ENCODE peak calls at places on chromosomes 5 and 9, in four cellular contexts. One of them, this sample, is unnamed.

GRCh38 chr5:124651663-124652513 is 94.6 kb downstream of the ZNF608 start:
- DNase-seq in HCT116: no peak
- DNase-seq in spleen: peak
- DNase-seq in sigmoid colon: peak
- DNase-seq in this sample: peak

GRCh38 chr5:167939686-167940085 is 351.8 kb upstream of the WWC1 start:
- DNase-seq in HCT116: no peak
- DNase-seq in spleen: no peak
- DNase-seq in sigmoid colon: no peak
- DNase-seq in this sample: no peak

GRCh38 chr9:120398286-120398685 is 181.7 kb downstream of the CDK5RAP2 start:
- DNase-seq in sigmoid colon: no peak
- DNase-seq in spleen: no peak
- DNase-seq in HCT116: no peak
- DNase-seq in this sample: no peak

GRCh38 chr5:152811985-152812384 is 406.9 kb upstream of the NMUR2 start:
- DNase-seq in spleen: no peak
- DNase-seq in HCT116: no peak
- DNase-seq in sigmoid colon: no peak
- DNase-seq in this sample: no peak

GRCh38 chr5:9324348-9325056 is 221.4 kb downstream of the SEMA5A start:
- DNase-seq in spleen: no peak
- DNase-seq in HCT116: no peak
- DNase-seq in sigmoid colon: no peak
- DNase-seq in this sample: no peak

GRCh38 chr5:139787568-139788293 is 7.9 kb upstream of the PSD2 start:
- DNase-seq in sigmoid colon: peak
- DNase-seq in HCT116: peak
- DNase-seq in spleen: peak
- DNase-seq in this sample: peak

GRCh38 chr9:136568288-136569081 is 22.6 kb upstream of the NOTCH1 start:
- DNase-seq in sigmoid colon: no peak
- DNase-seq in HCT116: no peak
- DNase-seq in spleen: no peak
- DNase-seq in this sample: no peak

GRCh38 chr5:116492016-116492623 is 82.5 kb downstream of the SEMA6A start:
- DNase-seq in HCT116: no peak
- DNase-seq in sigmoid colon: no peak
- DNase-seq in spleen: no peak
- DNase-seq in this sample: no peak

GRCh38 chr9:121498487-121499176 is 1.0 kb downstream of the GGTA1 start:
- DNase-seq in spleen: peak
- DNase-seq in HCT116: no peak
- DNase-seq in sigmoid colon: no peak
- DNase-seq in this sample: peak

GRCh38 chr5:124627815-124628214 is 118.6 kb downstream of the ZNF608 start:
- DNase-seq in sigmoid colon: no peak
- DNase-seq in spleen: no peak
- DNase-seq in HCT116: no peak
- DNase-seq in this sample: no peak

GRCh38 chr5:10724799-10725507 is 36.1 kb downstream of the DAP start:
- DNase-seq in sigmoid colon: peak
- DNase-seq in spleen: no peak
- DNase-seq in HCT116: peak
- DNase-seq in this sample: no peak

GRCh38 chr9:81653240-81653639 is 36.1 kb downstream of the TLE1 start:
- DNase-seq in sigmoid colon: no peak
- DNase-seq in HCT116: no peak
- DNase-seq in spleen: no peak
- DNase-seq in this sample: no peak
- H3K4me3 ChIP-seq in sigmoid colon: no peak
- H3K4me3 ChIP-seq in HCT116: no peak
- H3K4me3 ChIP-seq in spleen: no peak
- H3K4me3 ChIP-seq in this sample: no peak

DNA sequence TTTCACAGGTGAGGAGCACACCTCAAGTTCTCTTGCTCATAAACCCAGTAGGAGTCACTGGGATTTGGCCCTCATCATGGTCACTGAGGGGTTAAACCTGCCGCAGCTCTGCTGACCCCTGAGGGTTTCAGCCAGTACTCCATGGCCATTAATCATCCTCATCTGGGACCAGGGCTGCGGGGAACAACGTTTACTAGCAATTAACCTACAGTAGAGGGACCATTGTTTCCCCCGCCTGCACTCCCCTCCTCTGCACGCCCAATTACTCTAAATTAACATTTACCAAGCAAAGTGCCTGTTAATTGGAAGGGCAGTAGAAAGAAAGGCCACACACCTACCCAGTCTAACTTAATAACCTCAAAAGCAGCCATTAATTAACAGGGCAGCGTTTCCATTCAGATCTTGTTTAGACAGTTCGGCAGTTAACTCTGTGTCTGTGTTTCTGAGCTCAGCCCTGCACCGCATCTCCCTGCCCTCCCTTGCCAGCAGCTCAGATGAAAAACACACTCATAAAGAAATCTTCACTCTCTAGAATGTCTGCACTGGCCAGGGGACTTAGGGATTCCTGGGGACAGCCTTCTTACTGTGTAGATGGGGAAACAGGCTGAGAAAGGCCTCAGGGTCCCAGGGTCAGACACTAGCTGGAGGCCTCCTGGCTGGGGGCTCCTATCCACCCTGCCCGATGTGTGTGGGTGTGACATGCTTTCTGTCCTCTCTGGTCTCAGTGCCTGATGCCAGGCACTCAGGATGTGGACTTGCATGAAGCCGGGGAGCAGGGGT is 51.6 kb downstream of the ALG2 start:
- DNase-seq in spleen: no peak
- DNase-seq in sigmoid colon: no peak
- DNase-seq in HCT116: no peak
- DNase-seq in this sample: no peak
- TF ChIP-seq CTCF in spleen: no peak
- TF ChIP-seq CTCF in sigmoid colon: no peak
- TF ChIP-seq CTCF in HCT116: peak
- TF ChIP-seq CTCF in this sample: no peak

DNA sequence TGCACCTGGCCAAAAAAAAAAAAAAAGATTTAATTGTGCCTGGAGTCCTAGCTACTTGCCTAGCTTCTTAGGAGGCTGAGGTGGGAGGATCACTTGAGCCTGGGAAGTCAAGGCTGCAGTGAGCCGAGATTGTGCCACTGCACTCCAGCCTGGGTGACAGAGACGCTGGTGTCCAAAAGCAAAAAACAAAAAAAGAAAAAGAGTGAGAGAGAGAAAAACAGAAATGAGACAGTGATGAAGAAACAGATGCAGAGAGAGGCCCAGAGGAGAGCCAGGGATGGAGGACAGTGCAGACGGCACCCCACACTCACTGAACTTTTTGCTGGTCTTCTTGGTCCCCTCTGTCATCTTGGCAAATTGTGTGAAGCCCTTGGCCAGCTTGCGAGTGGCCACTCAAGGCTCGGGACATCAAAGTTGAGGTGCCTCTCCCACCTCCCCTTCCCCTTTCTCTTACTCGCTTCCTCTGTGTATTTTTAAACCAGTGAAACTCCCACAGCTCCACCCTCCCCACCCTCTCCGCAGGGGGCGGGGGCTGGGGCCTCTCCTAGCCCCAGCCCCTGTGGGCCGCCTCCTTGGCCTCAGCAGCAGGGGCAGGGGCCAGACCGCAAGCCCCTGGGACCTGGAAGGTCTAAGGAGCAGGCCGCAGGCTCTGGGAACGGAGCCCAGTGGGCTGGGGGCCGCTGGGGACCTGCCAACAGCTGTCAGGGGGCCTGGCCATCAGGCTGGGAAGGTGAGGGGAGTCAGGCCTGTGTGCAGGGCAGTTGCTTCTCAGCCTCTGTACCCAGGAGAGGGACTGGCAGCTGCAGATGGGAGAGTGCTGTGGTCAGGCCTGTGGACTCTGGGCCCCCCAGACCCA is at the start of gene SH2D3C:
- DNase-seq in HCT116: no peak
- DNase-seq in spleen: peak
- DNase-seq in sigmoid colon: no peak
- DNase-seq in this sample: no peak
- TF ChIP-seq POLR2A in HCT116: no peak
- TF ChIP-seq POLR2A in spleen: no peak
- TF ChIP-seq POLR2A in sigmoid colon: no peak
- TF ChIP-seq POLR2A in this sample: no peak

GRCh38 chr5:15026506-15026905 is 154.9 kb upstream of the ANKH start:
- DNase-seq in sigmoid colon: no peak
- DNase-seq in HCT116: no peak
- DNase-seq in spleen: no peak
- DNase-seq in this sample: no peak
- H3K4me3 ChIP-seq in sigmoid colon: no peak
- H3K4me3 ChIP-seq in HCT116: no peak
- H3K4me3 ChIP-seq in spleen: no peak
- H3K4me3 ChIP-seq in this sample: no peak

DNA sequence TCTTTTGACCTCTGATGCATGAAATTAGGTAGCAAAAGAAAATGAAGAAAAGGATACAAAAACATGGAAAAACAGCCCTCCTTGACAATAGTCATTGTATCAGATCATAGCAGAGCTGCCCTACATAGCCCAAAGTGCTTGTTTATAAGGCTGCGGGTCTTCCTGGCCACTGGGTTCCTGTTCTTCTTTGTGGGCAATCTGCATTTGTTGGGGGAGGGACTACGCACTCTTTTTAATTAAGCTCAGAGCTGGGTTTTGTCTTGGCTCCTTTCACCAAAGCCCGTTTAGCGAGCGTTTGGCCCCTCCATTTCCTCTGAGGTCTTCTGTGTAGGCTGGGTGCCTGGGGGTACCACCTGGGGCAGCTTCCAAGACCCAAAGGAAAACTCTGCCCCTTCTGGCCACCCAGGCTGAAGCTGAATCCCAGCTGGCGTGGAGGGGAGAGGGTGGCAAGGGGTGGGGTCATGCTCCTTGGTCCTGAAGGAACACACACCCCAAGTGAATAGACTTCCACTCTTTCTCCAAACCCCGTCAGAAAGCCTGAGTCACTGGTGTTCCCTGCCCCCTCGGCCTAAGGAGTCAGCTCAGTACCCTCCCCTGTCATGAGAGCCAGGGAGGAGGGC is 6.5 kb upstream of the PAX5 start:
- DNase-seq in HCT116: no peak
- DNase-seq in sigmoid colon: no peak
- DNase-seq in spleen: no peak
- DNase-seq in this sample: peak
- TF ChIP-seq CTCF in HCT116: no peak
- TF ChIP-seq CTCF in sigmoid colon: no peak
- TF ChIP-seq CTCF in spleen: no peak
- TF ChIP-seq CTCF in this sample: no peak

DNA sequence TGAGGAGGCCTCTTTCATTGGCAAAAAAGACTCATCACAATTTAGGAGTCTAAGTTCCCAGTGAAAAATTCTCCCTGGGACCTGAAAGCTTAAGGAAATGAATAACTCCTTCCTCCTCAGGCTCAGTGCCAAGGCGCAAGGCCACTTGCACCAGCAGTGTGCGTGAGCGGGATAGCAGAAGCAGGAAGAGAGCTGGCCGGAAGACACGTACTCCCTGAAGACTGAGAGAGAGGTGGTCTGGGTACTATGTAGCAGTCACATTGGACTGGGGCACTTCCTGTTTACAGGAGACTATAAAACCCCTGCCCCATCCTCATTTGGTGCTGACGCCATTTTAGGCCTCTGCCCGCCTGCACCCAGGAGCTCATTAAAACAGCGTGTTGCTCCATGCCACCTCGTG is 66.3 kb upstream of the IL33 start:
- DNase-seq in sigmoid colon: no peak
- DNase-seq in HCT116: no peak
- DNase-seq in spleen: no peak
- DNase-seq in this sample: no peak
- TF ChIP-seq POLR2A in sigmoid colon: no peak
- TF ChIP-seq POLR2A in HCT116: no peak
- TF ChIP-seq POLR2A in spleen: no peak
- TF ChIP-seq POLR2A in this sample: no peak

GRCh38 chr5:176412517-176413254 is 3.7 kb downstream of the CLTB start:
- DNase-seq in sigmoid colon: no peak
- DNase-seq in HCT116: no peak
- DNase-seq in spleen: no peak
- DNase-seq in this sample: peak
- H3K4me3 ChIP-seq in sigmoid colon: no peak
- H3K4me3 ChIP-seq in HCT116: no peak
- H3K4me3 ChIP-seq in spleen: no peak
- H3K4me3 ChIP-seq in this sample: no peak

GRCh38 chr9:34701023-34701768 is 8.7 kb downstream of the CCL21 start:
- DNase-seq in HCT116: peak
- DNase-seq in sigmoid colon: peak
- DNase-seq in spleen: peak
- DNase-seq in this sample: peak
- TF ChIP-seq CTCF in HCT116: peak
- TF ChIP-seq CTCF in sigmoid colon: peak
- TF ChIP-seq CTCF in spleen: peak
- TF ChIP-seq CTCF in this sample: peak

DNA sequence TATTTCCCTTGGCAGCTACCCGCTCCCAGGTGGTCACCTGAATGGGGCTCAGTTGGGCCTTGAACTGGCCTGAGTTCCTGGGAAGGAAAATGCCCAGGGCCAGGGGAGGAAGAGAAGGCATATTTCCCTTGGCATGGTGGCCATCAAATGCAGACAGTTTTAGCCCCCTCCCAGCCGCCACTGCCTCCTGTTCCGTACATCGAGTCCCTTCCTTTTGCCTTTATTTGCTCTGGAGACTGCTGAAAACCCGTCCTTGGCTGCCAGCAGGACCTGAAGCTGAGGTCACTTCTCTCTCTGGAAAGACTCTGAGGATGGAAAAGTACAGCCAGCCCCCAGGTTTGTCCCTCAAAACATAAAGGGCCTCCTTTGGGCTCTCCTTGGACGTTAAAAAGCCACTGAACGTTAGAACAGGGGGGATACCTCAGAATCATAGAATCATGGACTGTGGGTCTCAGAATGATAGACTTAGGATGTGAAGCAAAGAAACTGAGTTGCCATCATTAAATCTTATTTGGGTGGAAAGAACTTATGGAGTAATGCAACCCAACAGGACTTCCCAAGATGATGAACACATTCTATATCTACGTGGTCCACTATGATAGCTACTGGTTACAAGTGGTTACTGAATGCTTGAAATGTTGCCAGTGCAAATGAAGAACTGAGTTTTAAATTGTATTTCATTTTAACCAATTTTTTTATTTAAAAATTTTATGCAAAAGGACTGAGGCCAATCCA is 7.1 kb downstream of the SPARC start:
- DNase-seq in sigmoid colon: peak
- DNase-seq in HCT116: no peak
- DNase-seq in spleen: no peak
- DNase-seq in this sample: peak
- TF ChIP-seq POLR2A in sigmoid colon: no peak
- TF ChIP-seq POLR2A in HCT116: no peak
- TF ChIP-seq POLR2A in spleen: no peak
- TF ChIP-seq POLR2A in this sample: no peak

GRCh38 chr9:130663258-130664171 is 879 bp upstream of the PRDM12 start:
- DNase-seq in HCT116: no peak
- DNase-seq in sigmoid colon: no peak
- DNase-seq in spleen: no peak
- DNase-seq in this sample: no peak
- H3K4me3 ChIP-seq in HCT116: no peak
- H3K4me3 ChIP-seq in sigmoid colon: peak
- H3K4me3 ChIP-seq in spleen: no peak
- H3K4me3 ChIP-seq in this sample: no peak

This sample was measured in lower leg skin.